ENCODE peak calls at places on chromosomes 16 and 17, in nine cellular contexts. T is right cardiac atrium; H is activated CD8-positive, alpha-beta memory T cell treated with anti-CD3 and anti-CD28 coated beads, Interleukin-2, amount 10 ng/mL, durations not matched to agents 7 days and 5 days; S is aorta; Y is PC-3; O is CD4-positive, CD25-positive, alpha-beta regulatory T cell; V is lower lobe of right lung; Z is stimulated activated naive CD8-positive, alpha-beta T cell treated with anti-CD3 and anti-CD28 coated beads, Interleukin-15, Interleukin-2, amounts not matched to agents 100 U/mL and 50 U/mL, for 24 hours; E is stimulated activated naive B cell treated with anti-CD40 and anti-IgM and Interleukin-4, amounts not matched to agents 10 μg/mL and 1 μg/mL and 100 μg/mL, for 72 hours. W is an unnamed sample.

GRCh38 chr16:83995756-83996155 is 27.7 kb downstream of the NECAB2 start:
- ATAC-seq in T (peak), H (no peak), S (no peak), Y (no peak), O (no peak), V (peak), Z (no peak), E (peak), W (peak)

GRCh38 chr16:68251812-68252211 is 6.6 kb downstream of the PLA2G15 start:
- ATAC-seq in T (peak), H (no peak), S (no peak), Y (no peak), O (no peak), V (no peak), Z (no peak), E (peak), W (no peak)

GRCh38 chr17:63325885-63326284 is 120.2 kb downstream of the CYB561 start:
- ATAC-seq in T (no peak), H (no peak), S (no peak), Y (no peak), O (no peak), V (no peak), Z (no peak), E (no peak), W (no peak)

GRCh38 chr16:85757341-85757822 is 6.5 kb upstream of the C16orf74 start:
- ATAC-seq in T (no peak), H (peak), S (no peak), Y (peak), O (no peak), V (no peak), Z (peak), E (peak), W (peak)

GRCh38 chr17:78330570-78331224 is 29.2 kb downstream of the SOCS3 start:
- ATAC-seq in T (peak), H (no peak), S (no peak), Y (peak), O (no peak), V (peak), Z (no peak), E (no peak), W (no peak)

GRCh38 chr16:31357324-31358156 is 2.6 kb downstream of the ITGAX start:
- ATAC-seq in T (peak), H (no peak), S (no peak), Y (no peak), O (no peak), V (no peak), Z (no peak), E (no peak), W (no peak)

GRCh38 chr17:75771334-75772281 is 6.6 kb upstream of the GALK1 start:
- ATAC-seq in T (no peak), H (no peak), S (no peak), Y (peak), O (no peak), V (no peak), Z (no peak), E (no peak), W (no peak)

GRCh38 chr17:40479754-40480480 is 21.5 kb downstream of the TNS4 start:
- ATAC-seq in T (no peak), H (no peak), S (no peak), Y (peak), O (no peak), V (no peak), Z (no peak), E (peak), W (peak)

GRCh38 chr16:84928679-84929420 is 82.5 kb downstream of the ZDHHC7 start:
- ATAC-seq in T (peak), H (no peak), S (peak), Y (peak), O (no peak), V (peak), Z (no peak), E (no peak), W (no peak)

GRCh38 chr17:4305224-4305623 is 41.4 kb upstream of the ANKFY1 start:
- ATAC-seq in T (no peak), H (no peak), S (no peak), Y (no peak), O (no peak), V (no peak), Z (no peak), E (no peak), W (no peak)

W was measured in stimulated activated memory B cell treated with anti-CD40 and anti-IgM and Interleukin-4, amounts not matched to agents 10 μg/mL and 1 μg/mL and 100 μg/mL, for 72 hours.